ENCODE peak calls at places on chromosomes 7 and 10, in four cellular contexts. J is WTC11, L is H1, F is SK-N-SH. W is an unnamed sample.

GRCh38 chr10:14016942-14017341 is 313.8 kb downstream of the FRMD4A start:
- DNase-seq in F (peak), J (no peak), L (no peak), W (no peak)

GRCh38 chr7:42380411-42380810 is 143.4 kb upstream of the GLI3 start:
- DNase-seq in L (no peak), F (no peak), J (no peak), W (no peak)

GRCh38 chr7:158550886-158551452 is 36.7 kb downstream of the PTPRN2 start:
- DNase-seq in F (no peak), J (no peak), L (no peak), W (peak)

GRCh38 chr10:8034666-8035640 is 19.5 kb upstream of the GATA3 start:
- DNase-seq in F (peak), J (no peak), L (no peak), W (no peak)

GRCh38 chr10:31157125-31157983 is 125.7 kb upstream of the ZNF438 start:
- DNase-seq in F (no peak), J (no peak), L (no peak), W (no peak)

GRCh38 chr7:16599860-16600259 is 45.7 kb downstream of the ANKMY2 start:
- DNase-seq in J (no peak), F (no peak), L (no peak), W (no peak)

GRCh38 chr7:11243739-11244138 is 270.1 kb downstream of the PHF14 start:
- DNase-seq in L (no peak), F (peak), J (no peak), W (no peak)

GRCh38 chr7:94633025-94633341 is 22.9 kb downstream of the SGCE start:
- DNase-seq in F (no peak), J (no peak), L (no peak), W (no peak)

GRCh38 chr7:137342340-137342739 is 1.2 kb downstream of the PTN start:
- DNase-seq in J (no peak), F (no peak), L (no peak), W (no peak)

GRCh38 chr7:147279516-147279915 is 1162.9 kb downstream of the CNTNAP2 start:
- DNase-seq in L (no peak), J (no peak), F (no peak), W (no peak)

GRCh38 chr7:108442039-108442568 is 14.1 kb downstream of the NRCAM start:
- DNase-seq in J (no peak), F (no peak), L (no peak), W (no peak)

GRCh38 chr10:35328404-35329037 is 7.8 kb upstream of the CCNY start:
- DNase-seq in J (no peak), F (no peak), L (no peak), W (no peak)

GRCh38 chr7:149713731-149714068 is 59.7 kb downstream of the ZNF467 start:
- DNase-seq in J (no peak), F (no peak), L (no peak), W (no peak)

GRCh38 chr10:132904169-132904813 is 38.1 kb downstream of the CFAP46 start:
- DNase-seq in L (no peak), F (peak), J (peak), W (peak)

GRCh38 chr10:129637841-129638240 is 170.8 kb downstream of the MGMT start:
- DNase-seq in F (no peak), L (no peak), J (no peak), W (no peak)

GRCh38 chr10:29355436-29355991 is 66.6 kb downstream of the LYZL1 start:
- DNase-seq in L (no peak), F (no peak), J (no peak), W (no peak)
- TF ChIP-seq TEAD4 in L (no peak), F (no peak), J (no peak), W (no peak)

DNA sequence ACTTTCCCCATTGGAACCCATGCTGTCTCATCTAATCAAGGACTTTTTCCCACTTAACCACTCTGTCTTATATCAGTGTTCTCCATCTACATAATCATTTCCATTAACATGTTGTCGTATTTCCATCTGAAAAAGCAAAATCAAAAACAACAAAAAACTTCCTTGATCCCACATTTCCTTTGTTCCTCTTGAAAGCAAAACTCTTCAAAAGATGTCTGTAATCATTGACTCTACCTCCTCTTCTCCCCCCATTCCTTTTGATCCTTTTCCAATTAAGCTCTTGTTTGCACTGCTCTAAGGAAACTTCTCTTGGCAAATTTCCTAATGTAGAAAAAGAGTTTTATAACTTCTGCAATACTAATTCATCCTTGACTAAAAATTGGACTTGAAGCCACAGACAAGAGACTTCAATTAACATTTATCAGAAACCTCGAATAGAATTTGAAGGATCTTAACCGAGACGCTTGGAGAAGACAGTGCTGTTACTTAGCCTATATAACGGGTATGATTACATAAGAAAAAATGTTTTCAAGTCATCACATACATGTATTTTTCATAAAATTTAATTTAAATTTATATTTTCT is 317.1 kb upstream of the SEMA3C start:
- DNase-seq in J (no peak), L (no peak), F (no peak), W (no peak)
- TF ChIP-seq TEAD4 in J (no peak), L (no peak), F (no peak), W (no peak)

DNA sequence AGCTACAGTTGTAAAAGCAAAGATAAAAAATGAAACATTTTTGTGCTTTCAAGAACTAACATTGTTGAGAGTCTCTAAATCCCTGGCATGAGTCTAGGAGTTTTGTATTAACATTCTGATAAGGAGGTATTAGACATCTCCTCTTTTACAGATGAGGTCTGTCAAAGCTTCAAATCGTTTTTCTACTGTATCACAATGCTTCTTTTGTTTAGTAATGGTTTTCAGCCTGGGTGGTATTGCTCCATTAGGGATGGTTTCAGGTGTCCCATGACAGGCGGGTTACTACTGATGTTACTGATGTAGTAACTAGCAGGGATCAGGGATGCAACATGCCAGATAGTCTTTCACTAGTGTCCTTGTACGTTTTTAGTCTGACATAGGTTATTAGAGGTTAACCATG is 27.4 kb downstream of the STAM start:
- DNase-seq in J (no peak), F (no peak), L (no peak), W (no peak)
- TF ChIP-seq TEAD4 in J (no peak), F (no peak), L (no peak), W (no peak)

GRCh38 chr7:117285821-117286220 is 37.0 kb downstream of the WNT2 start:
- DNase-seq in F (no peak), J (no peak), L (no peak), W (no peak)

GRCh38 chr7:117283779-117284178 is 39.1 kb downstream of the WNT2 start:
- DNase-seq in F (no peak), L (no peak), J (no peak), W (no peak)

GRCh38 chr7:117282239-117282812 is 40.5 kb downstream of the WNT2 start:
- DNase-seq in L (no peak), J (no peak), F (no peak), W (no peak)

GRCh38 chr7:117283371-117283770 is 39.5 kb downstream of the WNT2 start:
- DNase-seq in L (no peak), J (no peak), F (no peak), W (no peak)

DNA sequence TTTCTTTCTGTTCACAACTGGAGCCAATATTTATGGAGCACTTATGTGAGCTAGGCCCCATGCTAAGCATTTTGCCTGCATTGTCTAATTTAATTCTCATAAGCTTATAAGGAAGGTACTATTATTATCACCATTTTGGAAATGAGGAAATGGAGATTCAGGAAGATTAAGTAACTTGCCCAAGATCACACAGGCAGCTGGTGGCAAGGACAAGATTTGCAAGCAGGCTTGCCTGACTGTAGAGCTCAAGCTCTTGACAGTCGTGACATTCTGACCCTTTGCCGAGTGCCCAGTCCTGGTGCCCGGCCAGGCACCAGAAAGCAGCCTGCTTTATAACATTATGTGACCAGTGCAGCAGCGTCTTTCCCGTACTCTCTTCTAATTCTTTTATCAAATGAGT is 38.2 kb downstream of the WNT2 start:
- DNase-seq in F (no peak), J (no peak), L (no peak), W (no peak)
- TF ChIP-seq TEAD4 in F (no peak), J (no peak), L (no peak), W (no peak)

GRCh38 chr10:50557130-50557682 is 66.5 kb downstream of the SGMS1 start:
- DNase-seq in L (no peak), J (no peak), F (no peak), W (no peak)

GRCh38 chr10:50556238-50557120 is 67.3 kb downstream of the SGMS1 start:
- DNase-seq in F (no peak), L (no peak), J (no peak), W (no peak)

GRCh38 chr10:50554381-50554994 is 69.3 kb downstream of the SGMS1 start:
- DNase-seq in L (no peak), J (peak), F (no peak), W (no peak)

GRCh38 chr10:50552771-50553535 is 70.8 kb downstream of the SGMS1 start:
- DNase-seq in J (no peak), L (no peak), F (no peak), W (no peak)

DNA sequence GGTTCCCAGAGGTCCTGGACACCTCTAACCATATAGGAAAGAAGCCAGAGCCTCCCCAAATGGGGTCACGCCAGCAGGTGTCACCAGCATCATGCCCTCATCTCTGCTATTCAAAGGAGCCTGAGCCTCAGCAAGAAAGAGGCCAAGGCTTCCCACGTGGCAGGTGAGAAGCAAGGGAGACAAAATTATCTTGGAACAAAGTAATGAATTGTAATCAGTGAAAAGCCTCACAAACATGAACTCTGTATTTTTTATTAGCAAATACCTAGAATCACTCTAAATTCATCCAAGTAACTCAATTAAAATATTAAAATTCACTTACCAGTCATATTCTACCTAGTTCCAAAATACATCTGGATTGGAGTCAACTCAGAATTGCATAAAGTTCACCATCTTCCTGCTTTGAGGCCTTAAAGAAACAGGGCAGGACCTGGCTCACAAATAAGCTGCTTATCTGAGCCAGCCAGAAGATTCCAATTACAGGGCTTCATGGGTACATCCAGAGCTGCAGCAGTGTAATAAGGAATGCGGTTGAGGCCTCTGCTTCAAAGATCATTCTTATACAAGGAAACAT is 68.7 kb downstream of the SGMS1 start:
- DNase-seq in J (peak), L (no peak), F (no peak), W (peak)
- TF ChIP-seq TEAD4 in J (no peak), L (no peak), F (no peak), W (no peak)

GRCh38 chr7:104859754-104860426 is 154.1 kb upstream of the KMT2E start:
- DNase-seq in F (no peak), L (no peak), J (no peak), W (no peak)

GRCh38 chr7:104861729-104862128 is 152.3 kb upstream of the KMT2E start:
- DNase-seq in J (no peak), F (no peak), L (no peak), W (no peak)

GRCh38 chr7:104857458-104858425 is 156.3 kb upstream of the KMT2E start:
- DNase-seq in J (no peak), L (no peak), F (no peak), W (no peak)

GRCh38 chr7:104862719-104863118 is 151.3 kb upstream of the KMT2E start:
- DNase-seq in F (peak), L (no peak), J (peak), W (peak)
- TF ChIP-seq TEAD4 in F (no peak), L (no peak), J (no peak), W (no peak)

GRCh38 chr10:44949127-44949802 is 10.3 kb upstream of the RASSF4 start:
- DNase-seq in L (no peak), J (no peak), F (no peak), W (no peak)

GRCh38 chr10:44944354-44944753 is 15.2 kb upstream of the RASSF4 start:
- DNase-seq in J (no peak), F (no peak), L (no peak), W (no peak)

GRCh38 chr10:44947356-44948152 is 12.0 kb upstream of the RASSF4 start:
- DNase-seq in F (no peak), J (no peak), L (no peak), W (no peak)

GRCh38 chr10:44948713-44949112 is 10.9 kb upstream of the RASSF4 start:
- DNase-seq in L (no peak), J (no peak), F (no peak), W (no peak)

GRCh38 chr10:44946201-44946600 is 13.4 kb upstream of the RASSF4 start:
- DNase-seq in L (no peak), F (no peak), J (no peak), W (no peak)
- TF ChIP-seq TEAD4 in L (no peak), F (no peak), J (no peak), W (no peak)